ENCODE peak calls at places on chromosomes 3 and 15, in nine cellular contexts. One of them, this sample, is unnamed.

GRCh38 chr3:49799761-49800160 is at the start of gene CDHR4:
- DNase-seq in H9: no peak
- DNase-seq in retina: no peak
- DNase-seq in kidney glomerular epithelial cell: peak
- DNase-seq in breast epithelium: no peak
- DNase-seq in NCI-H2029: no peak
- DNase-seq in fibroblast of lung: peak
- DNase-seq in GM12892: no peak
- DNase-seq in stimulated activated CD4-positive, alpha-beta T cell treated with anti-CD3 and anti-CD28 coated beads, Interleukin-4, amount 100 ng/mL, for 24 hours: no peak
- DNase-seq in this sample: no peak

GRCh38 chr3:107404727-107405519 is 27.7 kb downstream of the CCDC54 start:
- DNase-seq in H9: no peak
- DNase-seq in retina: no peak
- DNase-seq in kidney glomerular epithelial cell: peak
- DNase-seq in breast epithelium: no peak
- DNase-seq in NCI-H2029: no peak
- DNase-seq in fibroblast of lung: peak
- DNase-seq in GM12892: no peak
- DNase-seq in stimulated activated CD4-positive, alpha-beta T cell treated with anti-CD3 and anti-CD28 coated beads, Interleukin-4, amount 100 ng/mL, for 24 hours: no peak
- DNase-seq in this sample: no peak

GRCh38 chr3:196655496-196655895 is 16.0 kb downstream of the NRROS start:
- DNase-seq in H9: no peak
- DNase-seq in retina: no peak
- DNase-seq in kidney glomerular epithelial cell: no peak
- DNase-seq in breast epithelium: no peak
- DNase-seq in NCI-H2029: no peak
- DNase-seq in fibroblast of lung: no peak
- DNase-seq in GM12892: no peak
- DNase-seq in stimulated activated CD4-positive, alpha-beta T cell treated with anti-CD3 and anti-CD28 coated beads, Interleukin-4, amount 100 ng/mL, for 24 hours: no peak
- DNase-seq in this sample: no peak

GRCh38 chr15:25989327-25989726 is 126.2 kb upstream of the ATP10A start:
- DNase-seq in H9: peak
- DNase-seq in retina: no peak
- DNase-seq in kidney glomerular epithelial cell: no peak
- DNase-seq in breast epithelium: no peak
- DNase-seq in NCI-H2029: no peak
- DNase-seq in fibroblast of lung: no peak
- DNase-seq in GM12892: no peak
- DNase-seq in stimulated activated CD4-positive, alpha-beta T cell treated with anti-CD3 and anti-CD28 coated beads, Interleukin-4, amount 100 ng/mL, for 24 hours: no peak
- DNase-seq in this sample: no peak

GRCh38 chr15:67832031-67832551 is 6.8 kb downstream of the SKOR1 start:
- DNase-seq in H9: peak
- DNase-seq in retina: peak
- DNase-seq in kidney glomerular epithelial cell: peak
- DNase-seq in breast epithelium: peak
- DNase-seq in NCI-H2029: no peak
- DNase-seq in fibroblast of lung: no peak
- DNase-seq in GM12892: no peak
- DNase-seq in stimulated activated CD4-positive, alpha-beta T cell treated with anti-CD3 and anti-CD28 coated beads, Interleukin-4, amount 100 ng/mL, for 24 hours: no peak
- DNase-seq in this sample: no peak

GRCh38 chr3:32643354-32643753 is 41.6 kb upstream of the CNOT10 start:
- DNase-seq in H9: no peak
- DNase-seq in retina: no peak
- DNase-seq in kidney glomerular epithelial cell: no peak
- DNase-seq in breast epithelium: no peak
- DNase-seq in NCI-H2029: no peak
- DNase-seq in fibroblast of lung: no peak
- DNase-seq in GM12892: no peak
- DNase-seq in stimulated activated CD4-positive, alpha-beta T cell treated with anti-CD3 and anti-CD28 coated beads, Interleukin-4, amount 100 ng/mL, for 24 hours: no peak
- DNase-seq in this sample: no peak

GRCh38 chr3:73664389-73664788 is 39.6 kb upstream of the PDZRN3 start:
- DNase-seq in H9: no peak
- DNase-seq in retina: no peak
- DNase-seq in kidney glomerular epithelial cell: no peak
- DNase-seq in breast epithelium: no peak
- DNase-seq in NCI-H2029: no peak
- DNase-seq in fibroblast of lung: no peak
- DNase-seq in GM12892: no peak
- DNase-seq in stimulated activated CD4-positive, alpha-beta T cell treated with anti-CD3 and anti-CD28 coated beads, Interleukin-4, amount 100 ng/mL, for 24 hours: no peak
- DNase-seq in this sample: no peak

GRCh38 chr15:63054985-63055384 is 12.4 kb downstream of the TPM1 start:
- DNase-seq in H9: no peak
- DNase-seq in retina: no peak
- DNase-seq in kidney glomerular epithelial cell: peak
- DNase-seq in breast epithelium: no peak
- DNase-seq in NCI-H2029: no peak
- DNase-seq in fibroblast of lung: peak
- DNase-seq in GM12892: no peak
- DNase-seq in stimulated activated CD4-positive, alpha-beta T cell treated with anti-CD3 and anti-CD28 coated beads, Interleukin-4, amount 100 ng/mL, for 24 hours: no peak
- DNase-seq in this sample: peak

GRCh38 chr3:38039899-38040261 is 872 bp downstream of the DLEC1 start:
- DNase-seq in H9: peak
- DNase-seq in retina: no peak
- DNase-seq in kidney glomerular epithelial cell: no peak
- DNase-seq in breast epithelium: peak
- DNase-seq in NCI-H2029: no peak
- DNase-seq in fibroblast of lung: peak
- DNase-seq in GM12892: no peak
- DNase-seq in stimulated activated CD4-positive, alpha-beta T cell treated with anti-CD3 and anti-CD28 coated beads, Interleukin-4, amount 100 ng/mL, for 24 hours: peak
- DNase-seq in this sample: no peak

GRCh38 chr15:66772967-66773873 is 71.2 kb downstream of the SMAD6 start:
- DNase-seq in H9: no peak
- DNase-seq in retina: no peak
- DNase-seq in kidney glomerular epithelial cell: peak
- DNase-seq in breast epithelium: no peak
- DNase-seq in NCI-H2029: no peak
- DNase-seq in fibroblast of lung: peak
- DNase-seq in GM12892: no peak
- DNase-seq in stimulated activated CD4-positive, alpha-beta T cell treated with anti-CD3 and anti-CD28 coated beads, Interleukin-4, amount 100 ng/mL, for 24 hours: no peak
- DNase-seq in this sample: peak

GRCh38 chr3:47273564-47273963 is 9.0 kb downstream of the KIF9 start:
- DNase-seq in H9: no peak
- DNase-seq in retina: no peak
- DNase-seq in kidney glomerular epithelial cell: no peak
- DNase-seq in breast epithelium: no peak
- DNase-seq in NCI-H2029: no peak
- DNase-seq in fibroblast of lung: no peak
- DNase-seq in GM12892: no peak
- DNase-seq in stimulated activated CD4-positive, alpha-beta T cell treated with anti-CD3 and anti-CD28 coated beads, Interleukin-4, amount 100 ng/mL, for 24 hours: no peak
- DNase-seq in this sample: no peak

GRCh38 chr3:65939841-65940246 is 98.9 kb downstream of the MAGI1 start:
- DNase-seq in H9: no peak
- DNase-seq in retina: peak
- DNase-seq in kidney glomerular epithelial cell: no peak
- DNase-seq in breast epithelium: no peak
- DNase-seq in NCI-H2029: no peak
- DNase-seq in fibroblast of lung: no peak
- DNase-seq in GM12892: no peak
- DNase-seq in stimulated activated CD4-positive, alpha-beta T cell treated with anti-CD3 and anti-CD28 coated beads, Interleukin-4, amount 100 ng/mL, for 24 hours: no peak
- DNase-seq in this sample: no peak

GRCh38 chr3:14411988-14412387 is 9.6 kb downstream of the SLC6A6 start:
- DNase-seq in H9: peak
- DNase-seq in retina: no peak
- DNase-seq in kidney glomerular epithelial cell: no peak
- DNase-seq in breast epithelium: no peak
- DNase-seq in NCI-H2029: no peak
- DNase-seq in fibroblast of lung: no peak
- DNase-seq in GM12892: no peak
- DNase-seq in stimulated activated CD4-positive, alpha-beta T cell treated with anti-CD3 and anti-CD28 coated beads, Interleukin-4, amount 100 ng/mL, for 24 hours: no peak
- DNase-seq in this sample: no peak

GRCh38 chr3:100401674-100402036 is 316 bp downstream of the LNP1 start:
- DNase-seq in H9: no peak
- DNase-seq in retina: peak
- DNase-seq in kidney glomerular epithelial cell: peak
- DNase-seq in breast epithelium: no peak
- DNase-seq in NCI-H2029: no peak
- DNase-seq in fibroblast of lung: peak
- DNase-seq in GM12892: no peak
- DNase-seq in stimulated activated CD4-positive, alpha-beta T cell treated with anti-CD3 and anti-CD28 coated beads, Interleukin-4, amount 100 ng/mL, for 24 hours: peak
- DNase-seq in this sample: no peak

GRCh38 chr15:51133140-51133630 is 38.5 kb upstream of the TNFAIP8L3 start:
- DNase-seq in H9: no peak
- DNase-seq in retina: no peak
- DNase-seq in kidney glomerular epithelial cell: no peak
- DNase-seq in breast epithelium: no peak
- DNase-seq in NCI-H2029: no peak
- DNase-seq in fibroblast of lung: no peak
- DNase-seq in GM12892: no peak
- DNase-seq in stimulated activated CD4-positive, alpha-beta T cell treated with anti-CD3 and anti-CD28 coated beads, Interleukin-4, amount 100 ng/mL, for 24 hours: no peak
- DNase-seq in this sample: no peak

GRCh38 chr3:13263770-13264467 is 156.2 kb downstream of the NUP210 start:
- DNase-seq in H9: no peak
- DNase-seq in retina: no peak
- DNase-seq in kidney glomerular epithelial cell: no peak
- DNase-seq in breast epithelium: no peak
- DNase-seq in NCI-H2029: no peak
- DNase-seq in fibroblast of lung: no peak
- DNase-seq in GM12892: no peak
- DNase-seq in stimulated activated CD4-positive, alpha-beta T cell treated with anti-CD3 and anti-CD28 coated beads, Interleukin-4, amount 100 ng/mL, for 24 hours: no peak
- DNase-seq in this sample: no peak

GRCh38 chr3:30311781-30312180 is 294.6 kb upstream of the TGFBR2 start:
- DNase-seq in H9: no peak
- DNase-seq in retina: no peak
- DNase-seq in kidney glomerular epithelial cell: no peak
- DNase-seq in breast epithelium: peak
- DNase-seq in NCI-H2029: no peak
- DNase-seq in fibroblast of lung: no peak
- DNase-seq in GM12892: no peak
- DNase-seq in stimulated activated CD4-positive, alpha-beta T cell treated with anti-CD3 and anti-CD28 coated beads, Interleukin-4, amount 100 ng/mL, for 24 hours: no peak
- DNase-seq in this sample: no peak

GRCh38 chr3:72153477-72154314 is 368.7 kb upstream of the PROK2 start:
- DNase-seq in H9: no peak
- DNase-seq in retina: no peak
- DNase-seq in kidney glomerular epithelial cell: no peak
- DNase-seq in breast epithelium: no peak
- DNase-seq in NCI-H2029: no peak
- DNase-seq in fibroblast of lung: no peak
- DNase-seq in GM12892: no peak
- DNase-seq in stimulated activated CD4-positive, alpha-beta T cell treated with anti-CD3 and anti-CD28 coated beads, Interleukin-4, amount 100 ng/mL, for 24 hours: no peak
- DNase-seq in this sample: no peak

GRCh38 chr3:140467104-140467577 is 210.7 kb upstream of the TRIM42 start:
- DNase-seq in H9: no peak
- DNase-seq in retina: peak
- DNase-seq in kidney glomerular epithelial cell: no peak
- DNase-seq in breast epithelium: no peak
- DNase-seq in NCI-H2029: no peak
- DNase-seq in fibroblast of lung: peak
- DNase-seq in GM12892: no peak
- DNase-seq in stimulated activated CD4-positive, alpha-beta T cell treated with anti-CD3 and anti-CD28 coated beads, Interleukin-4, amount 100 ng/mL, for 24 hours: no peak
- DNase-seq in this sample: no peak

GRCh38 chr15:55917881-55918296 is 75.5 kb downstream of the NEDD4 start:
- DNase-seq in H9: no peak
- DNase-seq in retina: no peak
- DNase-seq in kidney glomerular epithelial cell: peak
- DNase-seq in breast epithelium: no peak
- DNase-seq in NCI-H2029: no peak
- DNase-seq in fibroblast of lung: peak
- DNase-seq in GM12892: no peak
- DNase-seq in stimulated activated CD4-positive, alpha-beta T cell treated with anti-CD3 and anti-CD28 coated beads, Interleukin-4, amount 100 ng/mL, for 24 hours: peak
- DNase-seq in this sample: peak

GRCh38 chr3:197242784-197243432 is 55.5 kb downstream of the DLG1 start:
- DNase-seq in H9: peak
- DNase-seq in retina: no peak
- DNase-seq in kidney glomerular epithelial cell: no peak
- DNase-seq in breast epithelium: no peak
- DNase-seq in NCI-H2029: no peak
- DNase-seq in fibroblast of lung: no peak
- DNase-seq in GM12892: no peak
- DNase-seq in stimulated activated CD4-positive, alpha-beta T cell treated with anti-CD3 and anti-CD28 coated beads, Interleukin-4, amount 100 ng/mL, for 24 hours: no peak
- DNase-seq in this sample: no peak

GRCh38 chr3:132210476-132211346 is 106.5 kb upstream of the ACP3 start:
- DNase-seq in H9: peak
- DNase-seq in retina: no peak
- DNase-seq in kidney glomerular epithelial cell: no peak
- DNase-seq in breast epithelium: no peak
- DNase-seq in NCI-H2029: peak
- DNase-seq in fibroblast of lung: no peak
- DNase-seq in GM12892: no peak
- DNase-seq in stimulated activated CD4-positive, alpha-beta T cell treated with anti-CD3 and anti-CD28 coated beads, Interleukin-4, amount 100 ng/mL, for 24 hours: peak
- DNase-seq in this sample: peak